ENCODE peak calls at places on chromosomes 16 and 17, in four cellular contexts. One of them, this sample, is unnamed.

GRCh38 chr17:4901648-4902344 is 1.1 kb downstream of the CHRNE start:
- DNase-seq in K562: no peak
- DNase-seq in GM12878: no peak
- DNase-seq in HepG2: no peak
- DNase-seq in this sample: no peak

GRCh38 chr16:24139282-24139681 is 116.9 kb upstream of the CACNG3 start:
- DNase-seq in K562: peak
- DNase-seq in HepG2: no peak
- DNase-seq in GM12878: no peak
- DNase-seq in this sample: no peak

GRCh38 chr16:81174644-81175324 is 63.7 kb upstream of the BCO1 start:
- DNase-seq in K562: no peak
- DNase-seq in HepG2: no peak
- DNase-seq in GM12878: no peak
- DNase-seq in this sample: peak

GRCh38 chr17:70677783-70678647 is 508.7 kb downstream of the KCNJ2 start:
- DNase-seq in GM12878: no peak
- DNase-seq in HepG2: peak
- DNase-seq in K562: no peak
- DNase-seq in this sample: no peak

GRCh38 chr17:31595076-31595475 is 203.6 kb downstream of the RAB11FIP4 start:
- DNase-seq in HepG2: no peak
- DNase-seq in K562: no peak
- DNase-seq in GM12878: no peak
- DNase-seq in this sample: no peak

GRCh38 chr17:49455226-49455968 is 39.7 kb upstream of the NGFR start:
- DNase-seq in GM12878: no peak
- DNase-seq in K562: no peak
- DNase-seq in HepG2: no peak
- DNase-seq in this sample: no peak

GRCh38 chr17:34797724-34798123 is 163.5 kb downstream of the CCT6B start:
- DNase-seq in HepG2: peak
- DNase-seq in GM12878: no peak
- DNase-seq in K562: peak
- DNase-seq in this sample: peak

GRCh38 chr17:79811036-79811887 is 14.4 kb upstream of the CBX8 start:
- DNase-seq in GM12878: no peak
- DNase-seq in K562: peak
- DNase-seq in HepG2: peak
- DNase-seq in this sample: peak

GRCh38 chr17:12085076-12085949 is 64.6 kb downstream of the MAP2K4 start:
- DNase-seq in GM12878: no peak
- DNase-seq in HepG2: peak
- DNase-seq in K562: peak
- DNase-seq in this sample: peak

GRCh38 chr17:43327421-43327820 is 71.4 kb upstream of the ARL4D start:
- DNase-seq in K562: no peak
- DNase-seq in HepG2: no peak
- DNase-seq in GM12878: no peak
- DNase-seq in this sample: no peak

GRCh38 chr16:88922114-88922825 is 54.7 kb downstream of the CBFA2T3 start:
- DNase-seq in K562: no peak
- DNase-seq in HepG2: no peak
- DNase-seq in GM12878: no peak
- DNase-seq in this sample: peak

GRCh38 chr16:69471121-69471520 is 46.7 kb downstream of the CYB5B start:
- DNase-seq in GM12878: no peak
- DNase-seq in HepG2: peak
- DNase-seq in K562: no peak
- DNase-seq in this sample: no peak
- H3K27ac ChIP-seq in GM12878: peak
- H3K27ac ChIP-seq in HepG2: no peak
- H3K27ac ChIP-seq in K562: no peak
- H3K27ac ChIP-seq in this sample: no peak

GRCh38 chr16:14958970-14959369 is 15.9 kb upstream of the PDXDC1 start:
- DNase-seq in HepG2: no peak
- DNase-seq in GM12878: no peak
- DNase-seq in K562: no peak
- DNase-seq in this sample: no peak
- TF ChIP-seq POLR2AphosphoS2 in HepG2: no peak
- TF ChIP-seq POLR2AphosphoS2 in GM12878: no peak
- TF ChIP-seq POLR2AphosphoS2 in K562: no peak
- TF ChIP-seq POLR2AphosphoS2 in this sample: no peak

GRCh38 chr16:29662729-29663019 is 373 bp upstream of the SPN start:
- DNase-seq in K562: peak
- DNase-seq in HepG2: no peak
- DNase-seq in GM12878: peak
- DNase-seq in this sample: no peak
- H3K27ac ChIP-seq in K562: peak
- H3K27ac ChIP-seq in HepG2: no peak
- H3K27ac ChIP-seq in GM12878: peak
- H3K27ac ChIP-seq in this sample: no peak

GRCh38 chr16:1909661-1910231 is 8.5 kb downstream of the HS3ST6 start:
- DNase-seq in HepG2: no peak
- DNase-seq in K562: no peak
- DNase-seq in GM12878: no peak
- DNase-seq in this sample: no peak
- TF ChIP-seq POLR2AphosphoS2 in HepG2: no peak
- TF ChIP-seq POLR2AphosphoS2 in K562: no peak
- TF ChIP-seq POLR2AphosphoS2 in GM12878: no peak
- TF ChIP-seq POLR2AphosphoS2 in this sample: no peak

GRCh38 chr17:6815775-6816174 is 15.8 kb downstream of the TEKT1 start:
- DNase-seq in K562: no peak
- DNase-seq in GM12878: no peak
- DNase-seq in HepG2: no peak
- DNase-seq in this sample: no peak
- H3K27ac ChIP-seq in K562: no peak
- H3K27ac ChIP-seq in GM12878: no peak
- H3K27ac ChIP-seq in HepG2: no peak
- H3K27ac ChIP-seq in this sample: no peak

GRCh38 chr17:28230011-28230410 is 89.0 kb upstream of the TMEM97 start:
- DNase-seq in K562: peak
- DNase-seq in HepG2: no peak
- DNase-seq in GM12878: no peak
- DNase-seq in this sample: no peak
- TF ChIP-seq POLR2AphosphoS2 in K562: no peak
- TF ChIP-seq POLR2AphosphoS2 in HepG2: no peak
- TF ChIP-seq POLR2AphosphoS2 in GM12878: no peak
- TF ChIP-seq POLR2AphosphoS2 in this sample: no peak

DNA sequence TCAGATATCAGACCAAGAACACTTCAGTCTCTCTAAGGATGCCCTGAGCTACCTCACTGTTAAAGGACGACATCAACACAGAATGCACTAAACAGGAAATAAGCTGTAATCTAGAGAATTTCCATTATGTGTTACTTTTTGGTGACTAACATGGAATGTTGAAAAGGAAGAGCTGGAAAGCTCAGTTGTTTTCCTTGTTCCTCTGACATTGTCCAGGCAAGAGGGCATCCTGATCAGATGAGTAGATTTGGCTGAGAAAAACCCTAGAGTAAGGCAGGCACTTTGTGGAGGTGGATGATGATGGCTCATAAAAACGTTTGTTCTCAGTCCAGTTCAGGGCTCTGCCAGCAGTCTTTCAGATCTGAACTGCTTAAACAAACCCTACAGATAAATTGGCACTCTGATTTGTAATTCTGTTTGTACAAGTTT is 34.0 kb downstream of the DGKE start:
- DNase-seq in GM12878: no peak
- DNase-seq in HepG2: no peak
- DNase-seq in K562: no peak
- DNase-seq in this sample: no peak
- H3K27ac ChIP-seq in GM12878: peak
- H3K27ac ChIP-seq in HepG2: no peak
- H3K27ac ChIP-seq in K562: no peak
- H3K27ac ChIP-seq in this sample: no peak

DNA sequence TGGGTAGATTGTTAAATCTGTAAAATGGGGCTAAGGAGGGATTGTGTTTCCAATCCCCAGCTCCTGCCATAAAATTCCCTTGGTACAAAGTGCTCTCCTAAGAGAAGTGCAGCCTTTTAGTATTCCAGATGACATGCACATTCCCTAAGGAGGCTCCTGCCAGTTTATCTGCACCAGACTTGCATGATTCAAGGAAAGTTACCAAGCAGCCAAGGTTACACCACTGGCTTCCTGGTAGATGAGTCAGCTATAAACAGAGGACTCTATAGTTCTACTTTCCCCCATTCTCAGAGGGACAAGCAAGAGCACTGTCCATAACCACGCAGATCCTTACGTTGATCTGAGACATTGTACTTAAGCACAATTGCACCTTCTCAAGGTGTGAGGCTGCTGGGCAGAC is 1.9 kb downstream of the CALB2 start:
- DNase-seq in HepG2: peak
- DNase-seq in K562: peak
- DNase-seq in GM12878: no peak
- DNase-seq in this sample: peak
- TF ChIP-seq POLR2AphosphoS2 in HepG2: no peak
- TF ChIP-seq POLR2AphosphoS2 in K562: no peak
- TF ChIP-seq POLR2AphosphoS2 in GM12878: no peak
- TF ChIP-seq POLR2AphosphoS2 in this sample: no peak